ENCODE peak calls at places on chromosomes 2 and 18, in seven cellular contexts. One of them, this sample, is unnamed.

GRCh38 chr18:47832348-47832747 is 98.1 kb downstream of the SMAD2 start:
- DNase-seq in tibial artery: no peak
- DNase-seq in HT-29: no peak
- DNase-seq in dorsolateral prefrontal cortex: no peak
- DNase-seq in AG09309: no peak
- DNase-seq in upper lobe of right lung: no peak
- DNase-seq in pons: no peak
- DNase-seq in this sample: no peak

GRCh38 chr2:33064349-33064801 is 117.6 kb downstream of the LTBP1 start:
- DNase-seq in dorsolateral prefrontal cortex: no peak
- DNase-seq in tibial artery: no peak
- DNase-seq in AG09309: no peak
- DNase-seq in upper lobe of right lung: no peak
- DNase-seq in HT-29: no peak
- DNase-seq in pons: no peak
- DNase-seq in this sample: no peak

GRCh38 chr2:30149513-30149912 is 2.7 kb downstream of the YPEL5 start:
- DNase-seq in pons: no peak
- DNase-seq in tibial artery: no peak
- DNase-seq in HT-29: no peak
- DNase-seq in upper lobe of right lung: no peak
- DNase-seq in dorsolateral prefrontal cortex: no peak
- DNase-seq in AG09309: no peak
- DNase-seq in this sample: no peak

GRCh38 chr2:128792476-128793054 is 473.9 kb upstream of the HS6ST1 start:
- DNase-seq in pons: no peak
- DNase-seq in AG09309: no peak
- DNase-seq in HT-29: no peak
- DNase-seq in tibial artery: no peak
- DNase-seq in dorsolateral prefrontal cortex: no peak
- DNase-seq in upper lobe of right lung: no peak
- DNase-seq in this sample: no peak

GRCh38 chr2:148614024-148614331 is 30.6 kb upstream of the EPC2 start:
- DNase-seq in pons: no peak
- DNase-seq in dorsolateral prefrontal cortex: no peak
- DNase-seq in AG09309: no peak
- DNase-seq in tibial artery: no peak
- DNase-seq in HT-29: no peak
- DNase-seq in upper lobe of right lung: no peak
- DNase-seq in this sample: no peak

GRCh38 chr2:190382851-190383250 is 25.3 kb upstream of the MFSD6 start:
- DNase-seq in upper lobe of right lung: no peak
- DNase-seq in HT-29: peak; percentile 74
- DNase-seq in pons: peak; percentile 71
- DNase-seq in tibial artery: no peak
- DNase-seq in AG09309: peak; percentile 18
- DNase-seq in dorsolateral prefrontal cortex: no peak
- DNase-seq in this sample: no peak

GRCh38 chr2:240785424-240786335 is 34.3 kb downstream of the KIF1A start:
- DNase-seq in tibial artery: no peak
- DNase-seq in upper lobe of right lung: peak; percentile 52
- DNase-seq in pons: no peak
- DNase-seq in HT-29: no peak
- DNase-seq in AG09309: no peak
- DNase-seq in dorsolateral prefrontal cortex: no peak
- DNase-seq in this sample: no peak

GRCh38 chr2:239994086-239994485 is 31.1 kb downstream of the NDUFA10 start:
- DNase-seq in tibial artery: no peak
- DNase-seq in upper lobe of right lung: no peak
- DNase-seq in dorsolateral prefrontal cortex: no peak
- DNase-seq in HT-29: no peak
- DNase-seq in AG09309: no peak
- DNase-seq in pons: no peak
- DNase-seq in this sample: no peak

GRCh38 chr2:8285898-8286297 is 396.0 kb upstream of the ID2 start:
- DNase-seq in tibial artery: no peak
- DNase-seq in pons: no peak
- DNase-seq in AG09309: no peak
- DNase-seq in upper lobe of right lung: no peak
- DNase-seq in dorsolateral prefrontal cortex: no peak
- DNase-seq in HT-29: no peak
- DNase-seq in this sample: no peak

GRCh38 chr2:148530350-148530749 is 114.2 kb upstream of the EPC2 start:
- DNase-seq in HT-29: no peak
- DNase-seq in pons: no peak
- DNase-seq in upper lobe of right lung: no peak
- DNase-seq in tibial artery: no peak
- DNase-seq in dorsolateral prefrontal cortex: no peak
- DNase-seq in AG09309: no peak
- DNase-seq in this sample: no peak

GRCh38 chr2:160471950-160472349 is 21.7 kb downstream of the RBMS1 start:
- DNase-seq in upper lobe of right lung: no peak
- DNase-seq in pons: no peak
- DNase-seq in dorsolateral prefrontal cortex: no peak
- DNase-seq in tibial artery: no peak
- DNase-seq in AG09309: no peak
- DNase-seq in HT-29: no peak
- DNase-seq in this sample: no peak

GRCh38 chr2:152093464-152093863 is 5.4 kb downstream of the CACNB4 start:
- DNase-seq in tibial artery: no peak
- DNase-seq in dorsolateral prefrontal cortex: no peak
- DNase-seq in pons: peak; percentile 24
- DNase-seq in HT-29: no peak
- DNase-seq in upper lobe of right lung: no peak
- DNase-seq in AG09309: no peak
- DNase-seq in this sample: peak; percentile 12

GRCh38 chr2:95284886-95285541 is 10.8 kb downstream of the PROM2 start:
- DNase-seq in pons: no peak
- DNase-seq in HT-29: no peak
- DNase-seq in AG09309: no peak
- DNase-seq in tibial artery: no peak
- DNase-seq in upper lobe of right lung: no peak
- DNase-seq in dorsolateral prefrontal cortex: no peak
- DNase-seq in this sample: no peak

GRCh38 chr18:25563346-25563745 is 211.4 kb upstream of the ZNF521 start:
- DNase-seq in AG09309: no peak
- DNase-seq in dorsolateral prefrontal cortex: no peak
- DNase-seq in tibial artery: no peak
- DNase-seq in upper lobe of right lung: no peak
- DNase-seq in pons: no peak
- DNase-seq in HT-29: no peak
- DNase-seq in this sample: no peak

GRCh38 chr18:71678144-71678543 is 866.0 kb downstream of the CBLN2 start:
- DNase-seq in AG09309: no peak
- DNase-seq in tibial artery: no peak
- DNase-seq in upper lobe of right lung: no peak
- DNase-seq in HT-29: no peak
- DNase-seq in pons: no peak
- DNase-seq in dorsolateral prefrontal cortex: no peak
- DNase-seq in this sample: no peak

GRCh38 chr2:159996792-159997546 is 65.4 kb downstream of the PLA2R1 start:
- DNase-seq in upper lobe of right lung: no peak
- DNase-seq in pons: no peak
- DNase-seq in tibial artery: no peak
- DNase-seq in HT-29: no peak
- DNase-seq in AG09309: peak; percentile 25
- DNase-seq in dorsolateral prefrontal cortex: no peak
- DNase-seq in this sample: no peak

GRCh38 chr18:58135170-58135569 is 91.1 kb downstream of the NEDD4L start:
- DNase-seq in tibial artery: no peak
- DNase-seq in dorsolateral prefrontal cortex: no peak
- DNase-seq in pons: no peak
- DNase-seq in AG09309: peak; percentile 92
- DNase-seq in upper lobe of right lung: no peak
- DNase-seq in HT-29: no peak
- DNase-seq in this sample: no peak

GRCh38 chr2:20282916-20283592 is 58.1 kb upstream of the SDC1 start:
- DNase-seq in AG09309: no peak
- DNase-seq in tibial artery: peak; percentile 28
- DNase-seq in HT-29: no peak
- DNase-seq in dorsolateral prefrontal cortex: peak; percentile 71
- DNase-seq in upper lobe of right lung: no peak
- DNase-seq in pons: peak; percentile 89
- DNase-seq in this sample: peak; percentile 46

GRCh38 chr2:46319711-46320110 is 22.5 kb downstream of the EPAS1 start:
- DNase-seq in pons: no peak
- DNase-seq in AG09309: no peak
- DNase-seq in upper lobe of right lung: no peak
- DNase-seq in HT-29: no peak
- DNase-seq in tibial artery: no peak
- DNase-seq in dorsolateral prefrontal cortex: no peak
- DNase-seq in this sample: no peak

GRCh38 chr2:88329815-88330603 is 122.5 kb downstream of the FOXI3 start:
- DNase-seq in dorsolateral prefrontal cortex: no peak
- DNase-seq in AG09309: peak; percentile 2
- DNase-seq in upper lobe of right lung: no peak
- DNase-seq in HT-29: no peak
- DNase-seq in pons: no peak
- DNase-seq in tibial artery: no peak
- DNase-seq in this sample: no peak

GRCh38 chr18:53625997-53626599 is 598.4 kb downstream of the MBD2 start:
- DNase-seq in dorsolateral prefrontal cortex: no peak
- DNase-seq in pons: no peak
- DNase-seq in tibial artery: no peak
- DNase-seq in AG09309: no peak
- DNase-seq in HT-29: no peak
- DNase-seq in upper lobe of right lung: peak; percentile 59
- DNase-seq in this sample: no peak

GRCh38 chr2:70962885-70963878 is 15.2 kb upstream of the ANKRD53 start:
- DNase-seq in tibial artery: peak; percentile 17
- DNase-seq in upper lobe of right lung: peak; percentile 61
- DNase-seq in HT-29: no peak
- DNase-seq in AG09309: no peak
- DNase-seq in dorsolateral prefrontal cortex: no peak
- DNase-seq in pons: no peak
- DNase-seq in this sample: no peak

GRCh38 chr2:8821276-8822217 is 15.9 kb downstream of the KIDINS220 start:
- DNase-seq in HT-29: no peak
- DNase-seq in AG09309: peak; percentile 71
- DNase-seq in upper lobe of right lung: no peak
- DNase-seq in pons: peak; percentile 74
- DNase-seq in dorsolateral prefrontal cortex: no peak
- DNase-seq in tibial artery: peak; percentile 81
- DNase-seq in this sample: peak; percentile 72

GRCh38 chr18:26429535-26429934 is 118.8 kb downstream of the KCTD1 start:
- DNase-seq in pons: no peak
- DNase-seq in upper lobe of right lung: no peak
- DNase-seq in HT-29: no peak
- DNase-seq in AG09309: peak; percentile 62
- DNase-seq in tibial artery: no peak
- DNase-seq in dorsolateral prefrontal cortex: no peak
- DNase-seq in this sample: peak; percentile 55

GRCh38 chr2:130846686-130847375 is 10.1 kb downstream of the ARHGEF4 start:
- DNase-seq in dorsolateral prefrontal cortex: no peak
- DNase-seq in upper lobe of right lung: no peak
- DNase-seq in AG09309: no peak
- DNase-seq in tibial artery: no peak
- DNase-seq in HT-29: no peak
- DNase-seq in pons: no peak
- DNase-seq in this sample: no peak

GRCh38 chr2:62794791-62795190 is 89.3 kb downstream of the EHBP1 start:
- DNase-seq in HT-29: peak; percentile 84
- DNase-seq in AG09309: no peak
- DNase-seq in tibial artery: no peak
- DNase-seq in pons: no peak
- DNase-seq in dorsolateral prefrontal cortex: no peak
- DNase-seq in upper lobe of right lung: no peak
- DNase-seq in this sample: no peak

GRCh38 chr2:124524155-124524910 is 499.2 kb downstream of the CNTNAP5 start:
- DNase-seq in AG09309: no peak
- DNase-seq in pons: no peak
- DNase-seq in HT-29: no peak
- DNase-seq in dorsolateral prefrontal cortex: no peak
- DNase-seq in tibial artery: no peak
- DNase-seq in upper lobe of right lung: no peak
- DNase-seq in this sample: no peak

GRCh38 chr2:158459161-158460003 is 2.6 kb downstream of the PKP4 start:
- DNase-seq in tibial artery: no peak
- DNase-seq in upper lobe of right lung: no peak
- DNase-seq in HT-29: peak; percentile 33
- DNase-seq in dorsolateral prefrontal cortex: no peak
- DNase-seq in pons: peak; percentile 67
- DNase-seq in AG09309: no peak
- DNase-seq in this sample: no peak

GRCh38 chr18:63725682-63726480 is 23.1 kb downstream of the SERPINB11 start:
- DNase-seq in upper lobe of right lung: no peak
- DNase-seq in HT-29: no peak
- DNase-seq in AG09309: no peak
- DNase-seq in pons: no peak
- DNase-seq in tibial artery: no peak
- DNase-seq in dorsolateral prefrontal cortex: no peak
- DNase-seq in this sample: no peak

This sample was measured in fibroblast of the conjunctiva.